ENCODE peak calls at places on chromosomes 2 and 18, in six cellular contexts. H is HepG2, F is GM23338, G is WTC11, T is K562, I is GM12878. Y is an unnamed sample.

GRCh38 chr2:36966370-36967235 is at the start of gene STRN:
- DNase-seq in H (peak; percentile 93), F (peak; percentile 97), G (peak; percentile 96), T (peak; percentile 98), I (peak; percentile 69), Y (peak; percentile 77)

GRCh38 chr2:143802242-143802641 is 673.0 kb downstream of the ARHGAP15 start:
- DNase-seq in H (no peak), F (no peak), G (no peak), T (no peak), I (peak; percentile 8), Y (no peak)

GRCh38 chr2:238952261-238952924 is 104.5 kb downstream of the TWIST2 start:
- DNase-seq in H (no peak), F (no peak), G (no peak), T (no peak), I (no peak), Y (no peak)

GRCh38 chr18:8730080-8730827 is 24.9 kb downstream of the MTCL1 start:
- DNase-seq in H (peak; percentile 91), F (no peak), G (no peak), T (peak; percentile 84), I (no peak), Y (no peak)

GRCh38 chr18:10216809-10217208 is 237.6 kb upstream of the APCDD1 start:
- DNase-seq in H (no peak), F (no peak), G (no peak), T (no peak), I (no peak), Y (no peak)

GRCh38 chr2:21003572-21004180 is 40.2 kb downstream of the APOB start:
- DNase-seq in H (no peak), F (no peak), G (no peak), T (no peak), I (no peak), Y (no peak)

GRCh38 chr2:27255660-27256059 is 7.2 kb downstream of the SLC30A3 start:
- DNase-seq in H (no peak), F (no peak), G (no peak), T (no peak), I (no peak), Y (no peak)

GRCh38 chr2:120736202-120736954 is 710 bp downstream of the GLI2 start:
- DNase-seq in H (no peak), F (peak; percentile 20), G (peak; percentile 70), T (no peak), I (no peak), Y (no peak)

GRCh38 chr2:98895901-98896300 is 40.1 kb downstream of the CRACDL start:
- DNase-seq in H (no peak), F (no peak), G (no peak), T (no peak), I (no peak), Y (no peak)

GRCh38 chr2:1886405-1886992 is 142.2 kb upstream of the PXDN start:
- DNase-seq in H (peak; percentile 58), F (peak; percentile 91), G (peak; percentile 83), T (peak; percentile 57), I (no peak), Y (no peak)

GRCh38 chr2:237271698-237272097 is 142.3 kb downstream of the COL6A3 start:
- DNase-seq in H (no peak), F (no peak), G (no peak), T (no peak), I (no peak), Y (no peak)

GRCh38 chr18:48926420-48926857 is 24.3 kb downstream of the SMAD7 start:
- DNase-seq in H (peak; percentile 89), F (no peak), G (no peak), T (no peak), I (no peak), Y (no peak)

GRCh38 chr18:59551902-59552635 is 145.2 kb downstream of the CCBE1 start:
- DNase-seq in H (no peak), F (no peak), G (no peak), T (no peak), I (no peak), Y (no peak)

GRCh38 chr2:96116424-96116878 is at the start of gene ADRA2B:
- DNase-seq in H (no peak), F (peak; percentile 92), G (peak; percentile 85), T (peak; percentile 80), I (no peak), Y (peak; percentile 68)

GRCh38 chr18:21740724-21741510 is at the start of gene MIB1:
- DNase-seq in H (no peak), F (no peak), G (peak; percentile 59), T (peak; percentile 63), I (peak; percentile 83), Y (peak; percentile 99)

GRCh38 chr2:139020287-139020686 is 240.1 kb upstream of the NXPH2 start:
- DNase-seq in H (no peak), F (no peak), G (no peak), T (no peak), I (no peak), Y (no peak)
- TF ChIP-seq CREB1 in H (no peak), F (no peak), G (no peak), T (no peak), I (no peak), Y (no peak)

DNA sequence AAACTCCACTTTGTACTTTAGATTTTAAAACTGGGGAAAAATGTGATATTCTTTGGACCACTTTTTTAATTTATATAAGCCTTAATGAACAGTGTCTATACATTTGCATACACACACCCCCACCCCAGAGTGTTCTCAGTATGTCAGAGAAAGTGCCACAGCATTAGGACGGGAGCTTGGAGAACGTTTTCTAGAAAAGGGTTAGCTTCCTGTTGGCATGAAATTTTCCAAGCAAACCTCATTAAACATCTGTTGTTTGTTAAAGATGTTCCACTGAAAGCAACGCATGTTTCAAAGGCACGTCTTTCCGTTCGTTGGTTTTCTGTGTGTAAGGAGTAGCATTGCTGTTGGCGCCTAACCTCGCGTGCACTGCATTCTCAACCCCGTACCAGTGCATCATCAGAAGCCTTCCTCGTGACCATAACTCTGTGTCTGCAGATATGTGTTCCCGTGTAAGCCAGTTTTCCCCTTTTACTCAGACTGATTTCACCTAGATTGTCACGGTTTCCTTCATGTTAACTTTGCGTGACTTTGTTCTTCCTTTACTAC is 228.5 kb downstream of the ALPK2 start:
- DNase-seq in H (no peak), F (no peak), G (no peak), T (no peak), I (no peak), Y (no peak)
- TF ChIP-seq CREB1 in H (no peak), F (no peak), G (no peak), T (no peak), I (no peak), Y (no peak)

DNA sequence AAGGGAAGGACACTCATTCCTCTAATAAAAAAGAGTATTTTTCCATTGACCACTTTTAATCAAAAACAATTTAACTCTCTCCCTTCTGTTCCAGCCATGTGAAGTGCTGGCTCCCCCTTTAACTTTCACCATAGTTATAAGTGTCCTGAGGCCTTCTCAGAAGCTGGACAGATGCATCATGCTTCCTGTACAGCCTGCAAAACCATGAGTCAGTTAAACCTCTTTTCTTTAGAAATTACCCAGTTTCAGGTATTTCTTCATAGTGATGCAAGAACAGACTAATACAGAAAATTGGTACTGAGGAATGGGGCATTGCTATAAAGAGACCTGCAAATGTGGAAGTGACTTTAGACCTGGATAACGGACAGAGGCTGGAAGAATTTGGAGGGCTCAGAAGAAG is 643.6 kb upstream of the DDX18 start:
- DNase-seq in H (no peak), F (no peak), G (no peak), T (no peak), I (no peak), Y (no peak)
- TF ChIP-seq CREB1 in H (no peak), F (no peak), G (no peak), T (no peak), I (no peak), Y (no peak)

DNA sequence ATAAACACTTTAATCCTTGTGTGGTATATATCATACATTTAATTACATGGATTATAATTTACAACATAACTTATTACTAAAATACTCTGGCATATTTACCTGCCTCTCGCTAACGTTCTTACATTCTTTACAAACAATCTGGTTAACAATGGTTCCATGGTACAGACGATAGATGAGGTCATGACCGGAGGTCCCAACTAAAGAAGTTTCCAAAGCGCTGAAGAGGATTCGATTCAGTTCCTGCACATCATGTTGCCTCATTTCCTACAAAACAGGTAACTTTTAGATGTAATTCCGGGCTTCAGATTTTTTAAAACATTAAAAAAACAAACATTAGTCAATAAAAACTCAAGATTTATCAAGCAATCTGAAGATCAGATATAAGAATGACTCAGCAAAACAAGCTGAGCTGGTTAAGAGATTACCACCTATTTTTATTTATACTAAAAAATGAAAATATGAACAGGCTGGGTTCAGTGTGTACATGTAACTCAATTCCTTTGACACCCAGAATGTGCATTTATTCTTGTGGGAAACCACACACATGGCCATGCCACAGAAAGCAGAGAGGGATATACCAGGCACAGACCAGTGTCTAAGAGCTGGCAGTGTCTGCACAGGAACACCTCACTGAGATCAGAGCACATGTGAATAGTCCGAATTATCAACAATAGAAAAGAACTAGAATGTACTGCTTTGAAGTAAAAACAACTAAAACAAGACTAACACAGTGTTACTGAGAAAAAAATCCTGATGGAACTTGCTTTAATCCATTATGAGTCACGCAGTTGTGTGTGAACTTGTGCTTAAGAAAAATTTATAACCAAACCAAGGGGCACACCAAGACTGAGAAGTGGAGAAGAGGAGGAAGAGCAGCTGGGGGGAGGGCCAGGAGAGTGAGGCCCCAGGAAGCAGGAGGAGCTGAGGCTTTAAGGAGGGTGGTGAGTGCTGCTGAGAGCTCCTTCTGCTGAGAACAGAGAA is 9.5 kb downstream of the USP40 start:
- DNase-seq in H (no peak), F (peak; percentile 24), G (no peak), T (no peak), I (no peak), Y (no peak)
- TF ChIP-seq CREB1 in H (no peak), F (no peak), G (no peak), T (no peak), I (no peak), Y (no peak)

GRCh38 chr2:148527488-148528340 is 116.8 kb upstream of the EPC2 start:
- DNase-seq in H (no peak), F (no peak), G (no peak), T (no peak), I (no peak), Y (no peak)
- TF ChIP-seq CREB1 in H (no peak), F (no peak), G (no peak), T (no peak), I (no peak), Y (no peak)